ENCODE peak calls at places on chromosomes 2 and 18, in ten cellular contexts. K, R, Z, H, C, X, I, O, T and U are unnamed samples.

GRCh38 chr2:142935563-142936089 is 58.2 kb downstream of the KYNU start:
- DNase-seq in K (no peak), R (no peak), Z (no peak), H (no peak), C (no peak), X (no peak), I (no peak), O (no peak), T (no peak), U (no peak)

GRCh38 chr2:195620499-195620898 is 36.5 kb upstream of the SLC39A10 start:
- DNase-seq in K (peak; percentile 9), R (no peak), Z (no peak), H (no peak), C (no peak), X (no peak), I (no peak), O (no peak), T (no peak), U (no peak)

GRCh38 chr2:32009479-32010256 is 1.1 kb downstream of the MEMO1 start:
- DNase-seq in K (peak; percentile 35), R (peak; percentile 63), Z (no peak), H (peak; percentile 93), C (no peak), X (peak; percentile 41), I (peak; percentile 29), O (peak; percentile 47), T (peak; percentile 27), U (peak; percentile 64)

GRCh38 chr2:73952499-73953446 is 26.1 kb downstream of the DGUOK start:
- DNase-seq in K (no peak), R (no peak), Z (no peak), H (no peak), C (no peak), X (peak; percentile 37), I (peak; percentile 35), O (peak; percentile 48), T (peak; percentile 62), U (no peak)

GRCh38 chr18:8097942-8098341 is 511.3 kb upstream of the RAB12 start:
- DNase-seq in K (no peak), R (no peak), Z (no peak), H (no peak), C (no peak), X (no peak), I (no peak), O (no peak), T (no peak), U (no peak)

GRCh38 chr2:216059233-216059834 is 22.3 kb downstream of the PECR start:
- DNase-seq in K (peak; percentile 18), R (no peak), Z (no peak), H (no peak), C (no peak), X (no peak), I (no peak), O (no peak), T (no peak), U (no peak)

GRCh38 chr2:124970065-124970464 is 945.0 kb downstream of the CNTNAP5 start:
- DNase-seq in K (no peak), R (no peak), Z (no peak), H (no peak), C (no peak), X (no peak), I (no peak), O (no peak), T (no peak), U (no peak)

GRCh38 chr2:142599504-142599903 is 278.0 kb upstream of the KYNU start:
- DNase-seq in K (peak; percentile 55), R (no peak), Z (no peak), H (no peak), C (peak; percentile 75), X (no peak), I (no peak), O (no peak), T (no peak), U (no peak)

GRCh38 chr18:58493070-58493469 is 135.8 kb downstream of the ALPK2 start:
- DNase-seq in K (no peak), R (no peak), Z (no peak), H (no peak), C (no peak), X (no peak), I (no peak), O (no peak), T (no peak), U (no peak)

GRCh38 chr18:60892855-60893254 is 440.4 kb upstream of the CDH20 start:
- DNase-seq in K (peak; percentile 40), R (no peak), Z (peak; percentile 24), H (no peak), C (peak; percentile 45), X (peak; percentile 2), I (no peak), O (no peak), T (no peak), U (no peak)

GRCh38 chr2:23096905-23097602 is 287.9 kb upstream of the KLHL29 start:
- DNase-seq in K (no peak), R (no peak), Z (no peak), H (no peak), C (no peak), X (no peak), I (no peak), O (no peak), T (no peak), U (no peak)

GRCh38 chr2:226583715-226584114 is 215.9 kb downstream of the IRS1 start:
- DNase-seq in K (peak; percentile 71), R (peak; percentile 52), Z (no peak), H (no peak), C (peak; percentile 94), X (no peak), I (peak; percentile 38), O (no peak), T (no peak), U (no peak)

GRCh38 chr2:182650704-182651103 is 65.4 kb upstream of the DNAJC10 start:
- DNase-seq in K (peak; percentile 53), R (no peak), Z (no peak), H (no peak), C (peak; percentile 28), X (no peak), I (no peak), O (no peak), T (no peak), U (peak; percentile 32)

GRCh38 chr18:26458526-26459232 is 89.7 kb downstream of the KCTD1 start:
- DNase-seq in K (no peak), R (no peak), Z (peak; percentile 26), H (no peak), C (no peak), X (no peak), I (no peak), O (no peak), T (no peak), U (no peak)

GRCh38 chr2:72130671-72131360 is 16.8 kb downstream of the CYP26B1 start:
- DNase-seq in K (no peak), R (peak; percentile 30), Z (no peak), H (no peak), C (no peak), X (no peak), I (no peak), O (peak; percentile 6), T (no peak), U (no peak)

GRCh38 chr2:111044066-111044465 is 76.6 kb upstream of the BCL2L11 start:
- DNase-seq in K (no peak), R (no peak), Z (no peak), H (no peak), C (no peak), X (no peak), I (no peak), O (no peak), T (no peak), U (no peak)
- TF ChIP-seq POLR2A in K (no peak), R (no peak), Z (no peak), H (no peak), C (no peak), X (no peak), I (no peak), O (no peak), T (no peak), U (no peak)

DNA sequence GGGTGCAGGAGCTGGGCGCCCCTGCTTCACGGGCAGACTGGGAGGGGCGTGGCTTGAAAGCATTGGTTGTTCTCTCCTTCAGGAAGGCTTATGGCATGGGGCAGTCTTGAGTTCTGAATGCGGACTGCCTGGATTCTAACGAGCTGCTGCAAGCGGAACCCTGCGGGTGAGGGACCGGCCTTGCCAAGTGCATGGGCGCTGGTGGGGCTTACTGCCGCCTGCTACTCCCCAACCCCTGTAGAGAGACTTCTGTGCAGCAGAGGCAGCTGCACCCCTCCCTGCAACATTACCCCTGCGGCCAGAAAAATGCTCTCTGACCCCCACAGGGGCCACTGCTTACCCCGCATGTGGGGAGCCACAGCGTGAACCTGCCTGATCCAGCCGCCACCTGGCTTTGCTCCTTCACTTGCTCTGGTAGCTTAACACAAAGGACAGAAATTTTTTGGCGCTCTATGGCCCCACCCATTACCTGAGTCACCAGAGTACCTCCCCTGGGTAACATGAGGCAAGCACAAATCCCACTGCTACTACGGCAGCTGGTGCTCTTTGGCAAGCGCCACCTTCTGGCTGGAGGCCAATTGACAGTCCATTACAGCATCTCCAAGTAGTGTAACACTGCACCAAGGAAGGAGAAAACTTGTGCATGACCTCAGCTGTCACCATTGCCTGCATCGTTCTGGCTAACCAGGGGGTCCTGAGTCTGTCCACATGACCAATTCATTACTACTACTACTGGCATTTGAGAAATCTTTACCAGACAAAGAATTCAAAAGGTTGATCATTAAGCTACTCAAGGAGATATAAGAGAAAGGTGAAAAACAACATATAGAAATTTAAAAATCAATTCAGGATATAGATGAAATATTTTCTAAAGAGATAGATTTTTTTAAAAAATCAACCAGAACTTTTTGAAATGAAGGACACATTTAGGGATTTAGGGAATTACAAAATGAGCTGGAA is 35.4 kb downstream of the MYL12B start:
- DNase-seq in K (peak; percentile 91), R (peak; percentile 97), Z (peak; percentile 92), H (peak; percentile 94), C (peak; percentile 91), X (peak; percentile 96), I (no peak), O (peak; percentile 84), T (peak; percentile 96), U (peak; percentile 95)
- TF ChIP-seq POLR2A in K (peak; percentile 47), R (peak; percentile 23), Z (no peak), H (no peak), C (peak; percentile 89), X (no peak), I (no peak), O (no peak), T (peak; percentile 90), U (peak; percentile 82)

GRCh38 chr2:152646775-152647174 is 70.5 kb downstream of the PRPF40A start:
- DNase-seq in K (peak; percentile 36), R (no peak), Z (no peak), H (no peak), C (peak; percentile 27), X (no peak), I (peak; percentile 61), O (no peak), T (no peak), U (no peak)
- TF ChIP-seq POLR2A in K (no peak), R (no peak), Z (no peak), H (no peak), C (no peak), X (no peak), I (no peak), O (no peak), T (no peak), U (no peak)

DNA sequence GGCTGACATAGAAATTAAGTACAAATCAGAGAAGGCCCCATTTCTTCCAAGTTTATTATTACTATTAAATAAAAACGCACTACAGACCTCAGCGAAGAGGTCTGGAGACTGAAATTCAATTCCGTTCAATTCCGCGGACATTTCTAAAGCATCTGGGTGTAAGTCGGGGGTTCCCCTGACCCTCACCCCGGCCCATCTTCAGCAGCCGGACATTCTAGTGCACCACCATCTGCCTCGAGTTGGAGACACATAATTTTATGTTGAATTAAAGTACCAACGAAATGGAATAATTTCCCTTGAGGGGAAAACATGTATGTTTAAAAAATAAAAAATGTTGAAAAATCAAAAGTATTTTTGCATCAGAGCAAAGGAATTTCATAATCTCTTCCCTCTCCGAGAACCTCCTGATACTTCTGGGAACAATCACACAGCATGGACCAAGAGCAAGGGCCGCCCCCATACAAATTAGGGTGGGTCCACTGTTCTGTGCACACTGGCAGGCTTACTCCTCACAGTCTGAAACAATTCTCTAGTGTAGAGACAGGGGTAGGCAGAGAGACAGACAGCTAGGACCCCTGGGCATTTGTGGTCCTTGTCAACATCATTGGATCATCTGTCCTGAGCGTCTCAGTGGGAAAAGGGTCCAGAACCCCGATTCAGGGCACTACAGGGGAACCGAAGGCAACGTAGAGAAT is 29.3 kb downstream of the MBP start:
- DNase-seq in K (no peak), R (no peak), Z (no peak), H (no peak), C (no peak), X (no peak), I (no peak), O (no peak), T (no peak), U (no peak)
- TF ChIP-seq POLR2A in K (no peak), R (no peak), Z (no peak), H (no peak), C (no peak), X (no peak), I (no peak), O (no peak), T (no peak), U (no peak)